ENCODE peak calls at places on chromosomes 7 and 10, in six cellular contexts. N is lung, L is tibial nerve, C is OCI-LY7, Q is left ventricle myocardium inferior, F is fibroblast of pulmonary artery. E is an unnamed sample.

GRCh38 chr10:111972109-111972508 is 211.5 kb downstream of the GPAM start:
- DNase-seq in N (no peak), L (no peak), C (no peak), Q (no peak), F (no peak), E (no peak)

GRCh38 chr7:102874166-102874829 is 38.5 kb upstream of the LRRC17 start:
- DNase-seq in N (no peak), L (no peak), C (no peak), Q (no peak), F (peak), E (no peak)

GRCh38 chr7:100705341-100705752 is 574 bp upstream of the POP7 start:
- DNase-seq in N (peak), L (peak), C (peak), Q (peak), F (peak), E (peak)

GRCh38 chr10:56178210-56178609 is 182.8 kb downstream of the ZWINT start:
- DNase-seq in N (no peak), L (no peak), C (no peak), Q (peak), F (no peak), E (no peak)

GRCh38 chr7:927031-927671 is 27.3 kb downstream of the ADAP1 start:
- DNase-seq in N (no peak), L (no peak), C (no peak), Q (peak), F (no peak), E (peak)

GRCh38 chr10:119319161-119319919 is 112.0 kb downstream of the GRK5 start:
- DNase-seq in N (no peak), L (no peak), C (no peak), Q (no peak), F (no peak), E (no peak)

GRCh38 chr10:115935731-115936130 is 337.3 kb downstream of the GFRA1 start:
- DNase-seq in N (no peak), L (no peak), C (no peak), Q (no peak), F (no peak), E (no peak)

GRCh38 chr7:8418627-8419245 is 14.7 kb upstream of the NXPH1 start:
- DNase-seq in N (peak), L (peak), C (peak), Q (no peak), F (peak), E (no peak)

GRCh38 chr7:105707381-105707780 is 126.1 kb upstream of the EFCAB10 start:
- DNase-seq in N (no peak), L (no peak), C (no peak), Q (no peak), F (no peak), E (no peak)

GRCh38 chr7:117892821-117893220 is 19.6 kb upstream of the CTTNBP2 start:
- DNase-seq in N (no peak), L (no peak), C (no peak), Q (no peak), F (no peak), E (no peak)

GRCh38 chr7:25557379-25557916 is 329.2 kb upstream of the NPVF start:
- DNase-seq in N (no peak), L (no peak), C (no peak), Q (no peak), F (no peak), E (no peak)

GRCh38 chr7:77933394-77933793 is 134.8 kb downstream of the PHTF2 start:
- DNase-seq in N (no peak), L (no peak), C (no peak), Q (no peak), F (peak), E (no peak)

GRCh38 chr7:139973091-139973490 is 89.7 kb downstream of the PARP12 start:
- DNase-seq in N (no peak), L (no peak), C (no peak), Q (no peak), F (no peak), E (no peak)

GRCh38 chr10:102309916-102310315 is 64.6 kb downstream of the GBF1 start:
- DNase-seq in N (no peak), L (no peak), C (no peak), Q (no peak), F (no peak), E (no peak)

GRCh38 chr10:112375721-112376577 is 2.0 kb downstream of the ACSL5 start:
- DNase-seq in N (peak), L (peak), C (peak), Q (peak), F (peak), E (peak)

GRCh38 chr10:52232561-52233350 is 81.3 kb upstream of the DKK1 start:
- DNase-seq in N (no peak), L (no peak), C (no peak), Q (no peak), F (peak), E (no peak)

GRCh38 chr10:75235375-75236177 is at the start of gene COMTD1:
- DNase-seq in N (peak), L (peak), C (peak), Q (peak), F (peak), E (peak)

GRCh38 chr7:134742688-134743350 is 36.6 kb upstream of the CALD1 start:
- DNase-seq in N (no peak), L (no peak), C (no peak), Q (no peak), F (peak), E (no peak)

GRCh38 chr7:158585721-158586498 is 1.7 kb downstream of the PTPRN2 start:
- DNase-seq in N (no peak), L (no peak), C (no peak), Q (no peak), F (no peak), E (no peak)

GRCh38 chr10:80275135-80275498 is 14.3 kb downstream of the MAT1A start:
- DNase-seq in N (no peak), L (no peak), C (no peak), Q (no peak), F (no peak), E (no peak)

GRCh38 chr10:92886334-92886961 is 38.1 kb downstream of the EXOC6 start:
- DNase-seq in N (no peak), L (no peak), C (no peak), Q (no peak), F (no peak), E (no peak)

GRCh38 chr7:105173586-105173985 is 159.6 kb downstream of the KMT2E start:
- DNase-seq in N (no peak), L (no peak), C (no peak), Q (no peak), F (no peak), E (no peak)

GRCh38 chr10:1520909-1521565 is 216.3 kb downstream of the ADARB2 start:
- DNase-seq in N (no peak), L (no peak), C (no peak), Q (no peak), F (no peak), E (no peak)

GRCh38 chr7:31664890-31665289 is 22.1 kb upstream of the PPP1R17 start:
- DNase-seq in N (no peak), L (no peak), C (no peak), Q (no peak), F (no peak), E (no peak)

GRCh38 chr7:130794619-130794922 is 60.6 kb upstream of the KLF14 start:
- DNase-seq in N (no peak), L (no peak), C (no peak), Q (no peak), F (no peak), E (no peak)

GRCh38 chr7:130791746-130792145 is 57.7 kb upstream of the KLF14 start:
- DNase-seq in N (no peak), L (no peak), C (no peak), Q (no peak), F (no peak), E (no peak)

GRCh38 chr7:130793855-130794618 is 60.0 kb upstream of the KLF14 start:
- DNase-seq in N (no peak), L (peak), C (no peak), Q (no peak), F (peak), E (no peak)
- TF ChIP-seq CTCF in N (no peak), L (no peak), C (no peak), Q (no peak), F (peak), E (no peak)

DNA sequence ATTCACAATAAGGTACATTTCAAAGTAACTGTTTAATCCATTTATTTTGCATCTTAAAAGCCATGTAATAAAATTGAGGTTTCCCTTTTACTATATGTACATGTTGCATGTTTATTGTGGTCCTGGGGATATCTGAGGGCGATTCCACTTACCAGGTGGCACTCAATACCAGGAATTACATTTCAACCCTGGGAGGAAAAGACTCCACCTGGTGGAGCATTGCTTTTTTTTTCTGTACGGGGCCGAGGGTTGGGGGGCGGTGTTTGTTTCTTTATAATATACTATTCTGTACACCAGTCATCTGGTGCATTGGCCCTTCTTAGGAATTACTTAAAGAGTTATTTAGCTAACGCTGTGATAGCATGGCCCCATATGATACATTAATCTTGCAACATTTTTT is 7.1 kb upstream of the HGF start:
- DNase-seq in N (no peak), L (no peak), C (no peak), Q (no peak), F (no peak), E (no peak)
- TF ChIP-seq CTCF in N (no peak), L (no peak), C (peak), Q (no peak), F (no peak), E (no peak)

DNA sequence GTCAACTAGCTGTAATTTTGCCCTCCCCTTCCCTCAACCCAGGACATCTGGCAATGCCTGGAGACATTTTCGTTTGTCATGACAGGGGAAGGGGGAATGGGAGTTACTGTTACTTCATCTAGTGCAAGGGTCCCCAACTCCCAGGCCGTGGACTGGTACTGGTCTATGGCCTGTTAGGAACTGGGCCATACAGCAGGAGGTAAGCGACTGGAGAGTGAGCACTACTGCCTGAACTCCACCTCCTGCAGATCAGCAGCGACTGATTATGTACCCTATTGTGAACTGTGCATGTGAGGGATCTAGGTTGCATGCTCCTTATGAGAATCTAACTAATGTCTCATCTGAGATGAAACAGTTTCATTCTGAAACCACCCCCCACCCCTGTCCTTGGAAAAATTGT is 22.6 kb upstream of the SMIM30 start:
- DNase-seq in N (no peak), L (no peak), C (no peak), Q (no peak), F (no peak), E (no peak)
- TF ChIP-seq CTCF in N (no peak), L (no peak), C (no peak), Q (no peak), F (no peak), E (no peak)

DNA sequence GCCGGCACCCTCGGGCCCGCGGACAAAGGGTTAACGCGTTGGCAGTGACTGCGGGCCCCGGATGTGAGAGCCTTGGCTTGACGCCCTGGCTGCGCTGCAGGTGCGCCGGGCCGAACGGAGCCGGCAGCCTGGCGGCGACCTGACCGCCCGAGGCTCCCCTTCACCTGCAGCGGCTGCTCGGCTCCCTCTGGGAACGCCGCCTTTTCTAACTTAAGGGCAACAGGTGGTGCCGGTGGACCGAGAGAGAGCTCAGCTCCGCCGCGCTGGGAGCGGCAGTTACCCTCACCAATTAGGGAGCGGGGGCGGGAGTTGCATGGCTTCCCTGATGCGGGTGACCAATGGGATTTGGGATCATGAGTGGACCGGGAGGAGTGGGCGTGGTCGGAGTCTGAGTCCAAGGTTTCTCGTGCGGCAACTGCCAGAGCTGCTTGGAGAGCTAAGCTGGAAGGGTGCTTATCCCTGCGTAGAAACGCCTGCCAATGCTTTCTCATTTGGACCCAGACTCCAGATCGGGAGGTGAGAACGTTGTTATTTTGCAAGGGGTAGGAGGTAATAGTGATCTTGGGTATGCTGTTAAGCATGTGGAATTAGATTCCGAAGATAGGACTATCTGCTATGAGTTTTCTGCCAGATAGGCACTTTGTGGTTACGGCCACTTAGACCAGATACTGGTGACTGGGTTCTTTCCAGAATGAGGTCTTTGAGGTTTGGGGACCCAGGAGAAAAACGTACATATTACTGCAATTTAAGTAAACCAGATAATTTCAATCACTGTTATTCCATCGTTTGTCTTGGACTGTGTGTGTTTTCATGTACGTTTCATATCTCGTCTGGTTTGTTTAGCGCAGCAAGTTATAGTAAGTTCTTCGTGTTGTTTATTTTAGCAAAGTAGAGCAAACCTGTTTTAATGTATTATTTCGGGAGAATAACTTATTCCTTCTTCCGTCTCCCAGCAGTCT is at the start of gene ARL4A:
- DNase-seq in N (peak), L (peak), C (peak), Q (peak), F (peak), E (peak)
- TF ChIP-seq CTCF in N (peak), L (peak), C (no peak), Q (no peak), F (peak), E (no peak)

DNA sequence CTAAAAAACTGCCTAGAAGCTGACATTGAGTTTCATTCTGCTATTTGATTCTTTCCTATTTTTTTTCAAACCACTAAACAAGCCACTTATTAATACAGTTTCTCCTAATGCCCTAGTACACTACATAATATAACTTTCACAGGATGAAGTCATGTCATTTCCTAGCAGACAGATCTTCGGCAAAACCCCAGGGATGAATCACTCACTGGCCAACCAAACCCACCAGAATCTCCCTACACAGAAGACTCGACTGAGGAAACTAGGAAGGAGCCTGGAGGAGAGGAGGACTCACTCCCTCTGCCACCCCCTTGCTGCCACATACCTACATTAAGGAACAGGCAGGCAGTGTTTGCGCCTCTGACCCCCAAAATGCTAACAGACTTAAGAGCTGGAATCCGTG is 33.4 kb downstream of the XPNPEP1 start:
- DNase-seq in N (no peak), L (no peak), C (no peak), Q (no peak), F (peak), E (no peak)
- TF ChIP-seq CTCF in N (no peak), L (no peak), C (no peak), Q (no peak), F (peak), E (no peak)

GRCh38 chr7:47759056-47759706 is 177.3 kb upstream of the TNS3 start:
- DNase-seq in N (no peak), L (no peak), C (peak), Q (no peak), F (peak), E (no peak)
- TF ChIP-seq CTCF in N (no peak), L (no peak), C (peak), Q (no peak), F (peak), E (no peak)

DNA sequence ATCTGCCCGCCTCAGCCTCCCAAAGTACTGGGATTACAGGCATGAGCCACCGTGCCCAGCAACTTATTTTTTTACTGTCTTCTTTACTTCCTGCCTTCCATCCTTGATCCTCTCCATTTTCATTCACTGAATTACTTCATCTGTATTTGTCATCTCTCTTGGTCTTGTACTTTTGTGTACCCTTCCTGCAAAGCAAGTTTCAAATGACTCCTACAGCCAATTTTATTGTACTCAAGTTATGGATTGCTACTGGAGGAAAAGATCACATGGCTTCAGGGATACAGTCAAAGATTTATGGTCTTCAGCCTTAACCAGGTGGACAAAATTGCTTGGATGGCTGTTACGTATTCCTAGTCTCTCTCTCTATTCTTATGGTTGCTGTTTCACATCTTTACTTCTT is 22.6 kb downstream of the SEPTIN7 start:
- DNase-seq in N (no peak), L (no peak), C (no peak), Q (no peak), F (no peak), E (no peak)
- TF ChIP-seq CTCF in N (no peak), L (no peak), C (no peak), Q (no peak), F (no peak), E (no peak)

GRCh38 chr10:70996549-70996948 is 108.2 kb upstream of the PCBD1 start:
- DNase-seq in N (no peak), L (no peak), C (no peak), Q (no peak), F (no peak), E (no peak)

GRCh38 chr10:70992436-70992835 is 104.1 kb upstream of the PCBD1 start:
- DNase-seq in N (no peak), L (no peak), C (no peak), Q (no peak), F (no peak), E (no peak)

GRCh38 chr10:70991140-70992124 is 103.1 kb upstream of the PCBD1 start:
- DNase-seq in N (no peak), L (no peak), C (no peak), Q (no peak), F (no peak), E (no peak)

GRCh38 chr10:70990661-70991060 is 102.3 kb upstream of the PCBD1 start:
- DNase-seq in N (no peak), L (no peak), C (no peak), Q (no peak), F (no peak), E (no peak)

DNA sequence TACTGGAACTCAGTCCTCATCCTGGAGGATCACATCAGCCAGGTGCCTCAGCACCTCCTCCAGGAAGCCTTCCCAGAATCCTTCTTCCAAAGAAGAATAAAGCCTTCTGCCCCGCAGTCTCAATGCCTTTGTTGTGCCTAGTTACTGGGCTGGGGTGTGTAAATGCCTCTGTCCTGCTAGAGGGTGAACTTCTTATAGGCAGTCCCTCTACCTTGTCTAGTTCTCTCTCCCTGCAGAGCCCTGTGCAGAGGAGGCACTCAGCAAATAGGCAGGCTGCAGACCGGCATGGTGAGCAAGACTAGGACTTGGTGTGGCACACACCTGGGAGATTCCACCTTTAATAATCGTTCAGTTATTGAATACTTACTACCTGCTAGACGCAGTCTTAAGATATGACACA is 104.7 kb upstream of the PCBD1 start:
- DNase-seq in N (no peak), L (no peak), C (no peak), Q (no peak), F (no peak), E (no peak)
- TF ChIP-seq CTCF in N (no peak), L (no peak), C (no peak), Q (no peak), F (no peak), E (no peak)